ENCODE peak calls at places on chromosome 16, in ten cellular contexts. Y is GM23248, M is mesendoderm, R is H9, E is fibroblast of lung, O is adipocyte, D is HCT116, C is endothelial cell of umbilical vein, J is IMR-90, G is H1. Z is an unnamed sample.
A peak's percentile ranks its signal among the peaks of the same experiment; 100 is the strongest.

GRCh38 chr16:66427451-66427860 is 361 bp downstream of the BEAN1 start:
- DNase-seq in Y (peak; percentile 9), M (no peak), R (no peak), E (no peak), O (no peak), D (no peak), C (no peak), J (no peak), G (no peak), Z (no peak)

GRCh38 chr16:54040480-54040879 is 246.1 kb downstream of the IRX3 start:
- DNase-seq in Y (no peak), M (peak; percentile 22), R (no peak), E (no peak), O (no peak), D (no peak), C (no peak), J (no peak), G (no peak), Z (no peak)

GRCh38 chr16:17311333-17312099 is 159.2 kb downstream of the XYLT1 start:
- DNase-seq in Y (no peak), M (no peak), R (no peak), E (no peak), O (no peak), D (no peak), C (no peak), J (no peak), G (no peak), Z (no peak)

GRCh38 chr16:31714899-31715504 is 158.6 kb upstream of the ZNF267 start:
- DNase-seq in Y (peak; percentile 25), M (peak; percentile 9), R (no peak), E (no peak), O (no peak), D (no peak), C (no peak), J (no peak), G (no peak), Z (no peak)

GRCh38 chr16:89784409-89784808 is 32.0 kb downstream of the FANCA start:
- DNase-seq in Y (no peak), M (no peak), R (no peak), E (no peak), O (no peak), D (no peak), C (no peak), J (no peak), G (no peak), Z (no peak)

GRCh38 chr16:72787519-72788268 is 260.2 kb downstream of the ZFHX3 start:
- DNase-seq in Y (peak; percentile 97), M (peak; percentile 76), R (peak; percentile 71), E (peak; percentile 90), O (peak; percentile 94), D (no peak), C (peak; percentile 86), J (peak; percentile 94), G (no peak), Z (peak; percentile 70)

GRCh38 chr16:78973041-78973440 is 627.5 kb downstream of the MAF start:
- DNase-seq in Y (no peak), M (no peak), R (no peak), E (no peak), O (no peak), D (no peak), C (no peak), J (no peak), G (no peak), Z (no peak)

GRCh38 chr16:10578474-10579316 is 1.7 kb downstream of the EMP2 start:
- DNase-seq in Y (no peak), M (no peak), R (no peak), E (peak; percentile 48), O (no peak), D (no peak), C (no peak), J (no peak), G (no peak), Z (peak; percentile 55)

GRCh38 chr16:72203401-72203800 is 31.4 kb upstream of the PMFBP1 start:
- DNase-seq in Y (peak; percentile 55), M (no peak), R (no peak), E (peak; percentile 29), O (peak; percentile 19), D (no peak), C (peak; percentile 83), J (peak; percentile 4), G (no peak), Z (peak; percentile 60)

GRCh38 chr16:75292691-75293090 is 41.3 kb upstream of the BCAR1 start:
- DNase-seq in Y (peak; percentile 29), M (no peak), R (no peak), E (no peak), O (no peak), D (no peak), C (no peak), J (no peak), G (no peak), Z (peak; percentile 23)

GRCh38 chr16:29961479-29962343 is at the start of gene TMEM219:
- DNase-seq in Y (peak; percentile 94), M (peak; percentile 92), R (peak; percentile 89), E (peak; percentile 77), O (peak; percentile 95), D (peak; percentile 56), C (peak; percentile 92), J (peak; percentile 83), G (no peak), Z (peak; percentile 89)

GRCh38 chr16:47848481-47849109 is 307.2 kb downstream of the ABCC12 start:
- DNase-seq in Y (peak; percentile 33), M (peak; percentile 55), R (no peak), E (peak; percentile 82), O (peak; percentile 7), D (no peak), C (no peak), J (peak; percentile 55), G (peak; percentile 41), Z (peak; percentile 79)

GRCh38 chr16:55152875-55153390 is 171.1 kb upstream of the IRX6 start:
- DNase-seq in Y (no peak), M (no peak), R (no peak), E (no peak), O (no peak), D (no peak), C (no peak), J (no peak), G (no peak), Z (no peak)

GRCh38 chr16:66107661-66108060 is 258.8 kb upstream of the CDH5 start:
- DNase-seq in Y (peak; percentile 92), M (no peak), R (no peak), E (peak; percentile 96), O (peak; percentile 57), D (no peak), C (no peak), J (peak; percentile 93), G (no peak), Z (peak; percentile 14)

GRCh38 chr16:67299269-67299668 is 19.9 kb downstream of the PLEKHG4 start:
- DNase-seq in Y (no peak), M (no peak), R (no peak), E (no peak), O (no peak), D (no peak), C (no peak), J (no peak), G (no peak), Z (no peak)

GRCh38 chr16:86573646-86574508 is 4.5 kb upstream of the FOXL1 start:
- DNase-seq in Y (no peak), M (peak; percentile 10), R (no peak), E (no peak), O (no peak), D (no peak), C (no peak), J (no peak), G (no peak), Z (no peak)
- H3K9ac ChIP-seq in Y (no peak overlapping the region), M (no peak overlapping the region), R (no peak overlapping the region), E (no peak overlapping the region), O (peak overlapping the region; percentile 15), D (no peak overlapping the region), C (no peak overlapping the region), J (no peak overlapping the region), G (no peak overlapping the region), Z (no peak overlapping the region)

GRCh38 chr16:1906846-1907165 is 11.4 kb downstream of the HS3ST6 start:
- DNase-seq in Y (no peak), M (no peak), R (no peak), E (no peak), O (peak; percentile 33), D (no peak), C (no peak), J (no peak), G (no peak), Z (no peak)
- H3K9ac ChIP-seq in Y (no peak overlapping the region), M (no peak overlapping the region), R (no peak overlapping the region), E (no peak overlapping the region), O (no peak overlapping the region), D (no peak overlapping the region), C (no peak overlapping the region), J (no peak overlapping the region), G (no peak overlapping the region), Z (no peak overlapping the region)

GRCh38 chr16:52271088-52271487 is 275.9 kb downstream of the TOX3 start:
- DNase-seq in Y (no peak), M (no peak), R (no peak), E (no peak), O (no peak), D (no peak), C (no peak), J (no peak), G (no peak), Z (no peak)

DNA sequence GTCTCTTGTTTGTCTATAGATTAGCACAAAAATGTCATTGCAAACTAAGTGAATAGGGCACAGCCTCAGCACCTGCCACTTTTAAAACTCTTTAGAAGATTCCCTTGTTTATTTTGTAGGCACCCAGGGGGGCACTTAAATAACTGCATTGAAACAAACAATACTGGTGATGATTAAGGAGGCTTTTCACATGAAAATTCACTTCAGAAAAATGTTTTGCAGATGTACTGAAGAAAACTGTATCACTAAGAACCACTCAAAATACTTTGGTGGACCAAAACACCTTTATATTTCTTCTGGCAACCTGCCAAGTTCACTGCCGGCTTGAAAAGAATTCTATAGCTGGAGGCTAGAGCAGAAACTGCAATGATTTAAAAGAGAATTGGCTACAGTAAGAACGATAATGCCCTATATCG is 281.5 kb downstream of the TOX3 start:
- DNase-seq in Y (no peak), M (no peak), R (peak; percentile 38), E (no peak), O (no peak), D (no peak), C (no peak), J (no peak), G (peak; percentile 53), Z (no peak)
- H3K9ac ChIP-seq in Y (no peak overlapping the region), M (no peak overlapping the region), R (no peak overlapping the region), E (no peak overlapping the region), O (no peak overlapping the region), D (no peak overlapping the region), C (no peak overlapping the region), J (no peak overlapping the region), G (no peak overlapping the region), Z (no peak overlapping the region)

GRCh38 chr16:73951541-73951940 is 345.1 kb upstream of the PSMD7 start:
- DNase-seq in Y (peak; percentile 16), M (no peak), R (no peak), E (no peak), O (no peak), D (no peak), C (no peak), J (peak; percentile 17), G (no peak), Z (no peak)
- H3K9ac ChIP-seq in Y (no peak overlapping the region), M (no peak overlapping the region), R (no peak overlapping the region), E (no peak overlapping the region), O (no peak overlapping the region), D (no peak overlapping the region), C (no peak overlapping the region), J (no peak overlapping the region), G (no peak overlapping the region), Z (no peak overlapping the region)